ENCODE peak calls at places on chromosomes 12 and 14, in six cellular contexts. F is dermis blood vessel endothelial cell; Y is NCI-H460; A is pancreas; W is activated T-cell treated with anti-CD3 and anti-CD28 coated beads, Interleukin-2, amount 50 U/mL, for 72 hours; M is T follicular helper cell. O is an unnamed sample.

GRCh38 chr12:52949413-52950331 is 754 bp downstream of the KRT18 start:
- DNase-seq in F (peak), Y (peak), A (no peak), W (no peak), M (no peak), O (no peak)

GRCh38 chr14:36655963-36656768 is 5.5 kb upstream of the PAX9 start:
- DNase-seq in F (peak), Y (peak), A (peak), W (peak), M (no peak), O (no peak)

GRCh38 chr14:68894802-68895201 is 84.3 kb downstream of the ACTN1 start:
- DNase-seq in F (peak), Y (no peak), A (no peak), W (no peak), M (no peak), O (no peak)

GRCh38 chr12:27802511-27802910 is 22.5 kb upstream of the MANSC4 start:
- DNase-seq in F (no peak), Y (no peak), A (no peak), W (peak), M (no peak), O (no peak)

GRCh38 chr12:111034148-111034910 is 114.0 kb upstream of the MYL2 start:
- DNase-seq in F (peak), Y (no peak), A (no peak), W (peak), M (no peak), O (no peak)

GRCh38 chr12:116713529-116713928 is 24.3 kb downstream of the SPRING1 start:
- DNase-seq in F (no peak), Y (no peak), A (no peak), W (no peak), M (no peak), O (no peak)

GRCh38 chr12:108561852-108562347 is 496 bp upstream of the ISCU start:
- DNase-seq in F (no peak), Y (no peak), A (no peak), W (no peak), M (no peak), O (no peak)

GRCh38 chr12:124433147-124433874 is 134.1 kb downstream of the NCOR2 start:
- DNase-seq in F (no peak), Y (no peak), A (no peak), W (no peak), M (no peak), O (no peak)

GRCh38 chr12:10363922-10364838 is 25.7 kb downstream of the KLRK1 start:
- DNase-seq in F (peak), Y (no peak), A (no peak), W (peak), M (no peak), O (peak)

GRCh38 chr14:95163666-95164065 is 6.3 kb upstream of the DICER1 start:
- DNase-seq in F (no peak), Y (no peak), A (no peak), W (no peak), M (no peak), O (no peak)

GRCh38 chr12:98698603-98699463 is 53.7 kb downstream of the APAF1 start:
- DNase-seq in F (peak), Y (peak), A (no peak), W (peak), M (no peak), O (no peak)

GRCh38 chr14:85762523-85762922 is 232.6 kb downstream of the FLRT2 start:
- DNase-seq in F (no peak), Y (no peak), A (no peak), W (no peak), M (no peak), O (no peak)

GRCh38 chr12:85856966-85857365 is 17.1 kb upstream of the NTS start:
- DNase-seq in F (no peak), Y (no peak), A (no peak), W (no peak), M (no peak), O (no peak)

GRCh38 chr12:40996091-40996490 is 192.0 kb upstream of the PDZRN4 start:
- DNase-seq in F (no peak), Y (no peak), A (no peak), W (no peak), M (no peak), O (no peak)

GRCh38 chr14:67387195-67387594 is 24.8 kb downstream of the PLEK2 start:
- DNase-seq in F (no peak), Y (no peak), A (no peak), W (no peak), M (no peak), O (no peak)

GRCh38 chr14:88992011-88992410 is 167.6 kb downstream of the TTC8 start:
- DNase-seq in F (no peak), Y (no peak), A (no peak), W (no peak), M (no peak), O (no peak)

GRCh38 chr14:67875175-67876006 is 55.8 kb downstream of the RAD51B start:
- DNase-seq in F (no peak), Y (no peak), A (no peak), W (no peak), M (no peak), O (no peak)

GRCh38 chr12:31641509-31642090 is 17.9 kb upstream of the ETFBKMT start:
- DNase-seq in F (no peak), Y (no peak), A (no peak), W (no peak), M (no peak), O (no peak)

GRCh38 chr12:96889273-96889933 is 17.7 kb upstream of the NEDD1 start:
- DNase-seq in F (peak), Y (no peak), A (no peak), W (no peak), M (no peak), O (no peak)

GRCh38 chr12:58803893-58804292 is 116.4 kb downstream of the LRIG3 start:
- DNase-seq in F (no peak), Y (no peak), A (no peak), W (no peak), M (no peak), O (no peak)

O was measured in memory B cell.